ENCODE peak calls at places on chromosomes 16 and 17, in five cellular contexts. Z is A549, L is HepG2, X is GM12878, K is upper lobe of left lung. R is an unnamed sample.

GRCh38 chr16:3170440-3171180 is 17.4 kb upstream of the OR1F1 start:
- ATAC-seq in K (no peak), Z (no peak), X (peak; percentile 45), L (peak; percentile 25), R (no peak)

GRCh38 chr17:35743911-35744328 is 9.1 kb downstream of the GAS2L2 start:
- ATAC-seq in K (no peak), L (peak; percentile 8), X (no peak), Z (no peak), R (no peak)

GRCh38 chr17:35895602-35896001 is 15.4 kb upstream of the CCL5 start:
- ATAC-seq in X (no peak), Z (no peak), L (no peak), K (no peak), R (no peak)

GRCh38 chr17:34579979-34580684 is 750 bp downstream of the TMEM132E start:
- ATAC-seq in L (no peak), Z (peak; percentile 49), K (no peak), X (no peak), R (peak; percentile 10)

GRCh38 chr17:43034623-43035293 is 9.7 kb downstream of the RND2 start:
- ATAC-seq in Z (no peak), L (no peak), X (no peak), K (no peak), R (no peak)

GRCh38 chr17:62925267-62925836 is 40.7 kb upstream of the TANC2 start:
- ATAC-seq in K (no peak), X (no peak), Z (no peak), L (peak; percentile 56), R (no peak)

GRCh38 chr16:57675752-57676623 is 7.9 kb downstream of the ADGRG3 start:
- ATAC-seq in Z (peak; percentile 51), L (no peak), X (no peak), K (no peak), R (no peak)

GRCh38 chr16:75320435-75320834 is 69.0 kb upstream of the BCAR1 start:
- ATAC-seq in Z (no peak), L (peak; percentile 85), X (peak; percentile 61), K (no peak), R (no peak)

GRCh38 chr16:14420721-14421488 is 209.2 kb downstream of the PARN start:
- ATAC-seq in L (peak; percentile 94), X (no peak), K (peak; percentile 54), Z (no peak), R (no peak)

GRCh38 chr17:74823176-74823495 is 36.5 kb downstream of the GRIN2C start:
- ATAC-seq in L (no peak), K (no peak), Z (no peak), X (no peak), R (no peak)

GRCh38 chr17:8315740-8316217 is 5.7 kb downstream of the ARHGEF15 start:
- ATAC-seq in Z (no peak), K (no peak), X (no peak), L (no peak), R (no peak)

GRCh38 chr17:17724307-17724921 is 43.2 kb downstream of the RAI1 start:
- ATAC-seq in K (no peak), Z (no peak), L (no peak), X (peak; percentile 76), R (no peak)

GRCh38 chr17:80070375-80071115 is 30.8 kb upstream of the GAA start:
- ATAC-seq in X (no peak), L (peak; percentile 11), Z (no peak), K (peak; percentile 47), R (peak; percentile 3)

GRCh38 chr16:79932564-79932963 is 332.0 kb upstream of the MAF start:
- ATAC-seq in L (no peak), X (no peak), K (no peak), Z (no peak), R (no peak)

GRCh38 chr16:89670496-89671431 is 13.1 kb downstream of the SPATA33 start:
- ATAC-seq in Z (peak; percentile 49), X (no peak), L (peak; percentile 71), K (no peak), R (no peak)

GRCh38 chr17:67239597-67239996 is 5.4 kb downstream of the HELZ start:
- ATAC-seq in K (no peak), L (no peak), Z (no peak), X (no peak), R (no peak)

GRCh38 chr16:24491721-24492120 is 47.6 kb upstream of the RBBP6 start:
- ATAC-seq in K (no peak), Z (no peak), X (no peak), L (no peak), R (no peak)

GRCh38 chr17:38447502-38448095 is 19.3 kb downstream of the ARHGAP23 start:
- ATAC-seq in L (no peak), Z (no peak), X (no peak), K (no peak), R (no peak)

GRCh38 chr16:14088155-14088753 is 17.1 kb downstream of the MRTFB start:
- ATAC-seq in Z (no peak), K (no peak), L (peak; percentile 96), X (no peak), R (peak; percentile 71)

GRCh38 chr16:58548378-58548777 is 33.1 kb downstream of the SETD6 start:
- ATAC-seq in Z (no peak), L (no peak), K (no peak), X (no peak), R (no peak)

GRCh38 chr16:27405546-27406451 is 3.8 kb downstream of the IL21R start:
- ATAC-seq in K (no peak), L (peak; percentile 11), X (peak; percentile 18), Z (no peak), R (no peak)

GRCh38 chr17:68906638-68907037 is 48.6 kb downstream of the ABCA8 start:
- ATAC-seq in K (no peak), X (no peak), Z (no peak), L (no peak), R (no peak)

GRCh38 chr17:65472602-65473001 is 88.8 kb downstream of the AXIN2 start:
- ATAC-seq in Z (no peak), L (no peak), K (peak; percentile 88), X (no peak), R (peak; percentile 94)

GRCh38 chr16:79988089-79988488 is 387.6 kb upstream of the MAF start:
- ATAC-seq in Z (no peak), L (no peak), X (no peak), K (no peak), R (no peak)

GRCh38 chr17:68775969-68776368 is 174.8 kb upstream of the FAM20A start:
- ATAC-seq in K (no peak), X (no peak), Z (no peak), L (no peak), R (no peak)

GRCh38 chr17:71176315-71176714 is 944.5 kb upstream of the SOX9 start:
- ATAC-seq in Z (no peak), K (no peak), L (no peak), X (no peak), R (no peak)

GRCh38 chr17:13498184-13498583 is 103.5 kb downstream of the HS3ST3A1 start:
- ATAC-seq in L (no peak), K (no peak), X (no peak), Z (no peak), R (no peak)

DNA sequence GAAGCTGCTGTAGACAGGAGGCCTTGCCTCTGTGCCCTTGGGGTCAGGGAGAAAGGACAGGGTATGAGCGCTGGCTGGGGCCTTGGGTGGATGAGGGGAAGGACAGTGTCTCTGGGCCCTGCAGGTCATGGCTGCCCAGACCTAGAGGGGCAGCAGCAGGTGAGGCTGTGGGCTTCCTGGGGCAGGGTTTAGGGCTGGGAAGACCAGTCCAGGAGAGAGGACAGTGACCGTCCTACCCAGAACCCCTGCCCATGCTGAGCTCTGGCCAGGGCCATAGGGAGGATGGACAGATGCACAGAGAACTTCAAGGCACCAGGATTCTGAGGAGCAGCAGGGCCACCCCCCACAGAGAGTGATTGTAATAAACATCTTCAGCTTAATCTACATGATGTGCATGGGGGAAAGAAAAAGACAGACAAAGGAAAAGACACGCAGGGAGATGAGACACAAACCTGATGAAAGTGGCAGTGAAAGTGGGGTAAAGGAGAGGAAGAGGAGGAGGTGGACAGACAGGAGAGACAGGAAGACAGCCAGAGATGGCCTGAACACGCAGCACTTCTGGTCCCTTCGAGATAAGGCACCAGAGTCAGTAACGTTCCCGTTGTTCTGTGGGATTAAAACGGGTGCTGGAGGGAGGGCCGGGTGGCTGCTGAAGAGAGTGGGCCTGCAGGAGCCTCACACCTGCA is 17.5 kb downstream of the FLOT2 start:
- ATAC-seq in L (no peak), X (no peak), Z (no peak), K (no peak), R (no peak)
- TF ChIP-seq EP300 in L (no peak), X (no peak), Z (no peak), K (no peak), R (no peak)

DNA sequence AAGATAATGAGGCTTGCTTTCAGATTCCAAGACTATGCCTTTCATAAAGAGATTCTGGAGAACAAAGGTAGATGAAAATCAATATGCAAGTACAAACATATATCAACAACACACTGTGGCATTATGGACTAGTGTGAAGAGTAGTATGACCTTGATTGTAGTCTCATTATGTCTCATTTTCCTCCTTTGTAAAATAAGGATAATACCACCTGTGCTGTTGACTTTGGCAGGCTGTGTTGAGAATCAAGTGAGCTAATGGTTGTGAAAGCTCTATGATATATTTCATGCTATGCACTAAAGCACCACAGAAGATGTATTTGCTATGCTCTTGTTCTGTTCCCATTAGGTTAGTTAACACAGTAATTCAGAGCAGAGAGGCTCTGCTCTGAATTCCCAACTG is 78.5 kb upstream of the NACA2 start:
- ATAC-seq in X (no peak), K (no peak), Z (no peak), L (no peak), R (no peak)
- TF ChIP-seq POLR2A in X (no peak), K (no peak), Z (no peak), L (no peak), R (no peak)

DNA sequence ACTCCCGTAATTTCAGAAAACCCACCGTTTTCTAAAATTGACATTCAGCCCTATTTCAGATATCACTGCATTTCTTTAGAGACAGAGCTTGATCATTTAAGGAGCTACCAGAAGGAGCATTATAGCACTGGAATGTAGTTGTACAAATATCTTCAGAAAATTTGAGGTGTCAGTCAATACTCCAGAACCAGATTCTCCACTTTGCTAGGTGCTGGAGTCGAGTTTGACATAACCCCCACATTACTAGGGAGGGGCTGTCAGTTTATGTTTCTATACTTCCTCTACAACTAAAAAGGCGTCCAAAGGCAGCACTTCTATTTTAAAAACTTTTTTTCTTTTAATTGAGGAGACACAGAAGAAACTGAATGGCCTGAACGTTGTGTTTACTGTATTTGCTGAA is 899 bp upstream of the KIAA0513 start:
- ATAC-seq in X (no peak), L (no peak), K (peak; percentile 79), Z (no peak), R (no peak)
- H3K4me1 ChIP-seq in X (peaks cover 20% of the 10 kb centered on the region), L (peaks cover 41% of the 10 kb centered on the region), K (peaks cover 34% of the 10 kb centered on the region), Z (peaks cover 31% of the 10 kb centered on the region), R (peaks cover 48% of the 10 kb centered on the region)

DNA sequence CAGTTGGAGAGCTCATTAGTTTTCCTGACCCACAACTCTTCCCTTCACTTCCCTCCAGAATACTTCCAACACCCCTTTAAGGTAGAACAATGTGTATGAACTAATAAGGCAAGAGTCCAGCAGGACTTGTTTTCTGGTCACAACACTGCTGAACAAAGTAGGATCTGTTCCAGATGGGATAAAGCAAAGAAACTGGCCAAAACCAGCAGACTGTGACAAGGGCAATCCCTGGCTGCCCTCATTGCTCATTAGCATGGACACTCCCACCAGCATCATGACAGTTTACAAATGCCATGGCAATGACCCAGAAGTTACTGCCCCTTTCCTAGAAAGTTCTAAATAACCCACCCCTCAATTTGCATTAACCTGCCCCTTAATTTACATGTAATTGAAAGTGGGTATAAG is 82.5 kb downstream of the SSH2 start:
- ATAC-seq in L (no peak), Z (no peak), X (no peak), K (no peak), R (no peak)
- TF ChIP-seq EP300 in L (no peak), Z (no peak), X (no peak), K (no peak), R (no peak)